ENCODE peak calls at places on chromosome 7, in four cellular contexts. R is transverse colon, F is sigmoid colon, N is MM.1S. C is an unnamed sample.

GRCh38 chr7:142872106-142872675 is 13.4 kb downstream of the TRPV6 start:
- DNase-seq in R (no peak), F (no peak), N (no peak), C (no peak)

GRCh38 chr7:151503902-151504714 is 15.6 kb downstream of the RHEB start:
- DNase-seq in R (no peak), F (peak; percentile 80), N (no peak), C (no peak)

GRCh38 chr7:152383341-152384234 is 52.2 kb downstream of the KMT2C start:
- DNase-seq in R (no peak), F (no peak), N (no peak), C (no peak)

GRCh38 chr7:44075296-44076075 is 6.8 kb downstream of the POLM start:
- DNase-seq in R (no peak), F (peak; percentile 52), N (no peak), C (no peak)

GRCh38 chr7:1168422-1168821 is 8.4 kb upstream of the ZFAND2A start:
- DNase-seq in R (no peak), F (no peak), N (no peak), C (no peak)

GRCh38 chr7:127066974-127067373 is 185.8 kb downstream of the GRM8 start:
- DNase-seq in R (peak; percentile 11), F (no peak), N (peak; percentile 43), C (no peak)

GRCh38 chr7:116180302-116180701 is 30.0 kb upstream of the TES start:
- DNase-seq in R (no peak), F (no peak), N (peak; percentile 71), C (no peak)

GRCh38 chr7:1081931-1082401 is 5.9 kb upstream of the GPER1 start:
- DNase-seq in R (no peak), F (no peak), N (no peak), C (no peak)

GRCh38 chr7:82605247-82605864 is 161.8 kb upstream of the CACNA2D1 start:
- DNase-seq in R (no peak), F (no peak), N (peak; percentile 38), C (no peak)

GRCh38 chr7:102836206-102836938 is 76.4 kb upstream of the LRRC17 start:
- DNase-seq in R (no peak), F (no peak), N (no peak), C (no peak)

GRCh38 chr7:72403677-72404076 is 8.5 kb downstream of the CALN1 start:
- DNase-seq in R (no peak), F (no peak), N (no peak), C (no peak)

DNA sequence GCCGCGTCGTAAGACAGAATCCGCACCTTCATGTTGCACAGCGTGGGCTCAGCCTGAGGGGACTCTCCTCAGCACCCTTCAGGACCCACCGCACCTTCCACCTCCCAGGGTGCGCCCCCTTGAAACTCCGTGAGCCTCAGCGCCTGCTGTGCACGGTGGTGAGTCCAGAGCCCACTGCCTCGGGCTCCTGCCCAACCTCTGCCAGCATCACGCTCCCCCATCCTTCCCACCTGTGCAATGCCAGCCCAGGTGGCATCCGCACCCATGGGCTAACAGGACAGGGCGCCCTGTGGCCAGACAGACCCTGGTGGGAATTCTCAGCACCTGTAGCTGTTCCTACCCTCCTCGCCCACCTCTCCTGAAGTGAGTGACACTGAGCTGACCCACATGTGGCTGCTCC is 96.4 kb downstream of the DYNC2I1 start:
- DNase-seq in R (no peak), F (no peak), N (no peak), C (no peak)
- H3K27ac ChIP-seq in R (no peak overlapping the region), F (no peak overlapping the region), N (no peak overlapping the region), C (no peak overlapping the region)

GRCh38 chr7:139034855-139035587 is 821 bp downstream of the ZC3HAV1L start:
- DNase-seq in R (peak; percentile 34), F (peak; percentile 64), N (no peak), C (no peak)
- H3K27ac ChIP-seq in R (peak overlapping the region; percentile 72), F (peak overlapping the region; percentile 76), N (no peak overlapping the region), C (peak overlapping the region; percentile 44)

DNA sequence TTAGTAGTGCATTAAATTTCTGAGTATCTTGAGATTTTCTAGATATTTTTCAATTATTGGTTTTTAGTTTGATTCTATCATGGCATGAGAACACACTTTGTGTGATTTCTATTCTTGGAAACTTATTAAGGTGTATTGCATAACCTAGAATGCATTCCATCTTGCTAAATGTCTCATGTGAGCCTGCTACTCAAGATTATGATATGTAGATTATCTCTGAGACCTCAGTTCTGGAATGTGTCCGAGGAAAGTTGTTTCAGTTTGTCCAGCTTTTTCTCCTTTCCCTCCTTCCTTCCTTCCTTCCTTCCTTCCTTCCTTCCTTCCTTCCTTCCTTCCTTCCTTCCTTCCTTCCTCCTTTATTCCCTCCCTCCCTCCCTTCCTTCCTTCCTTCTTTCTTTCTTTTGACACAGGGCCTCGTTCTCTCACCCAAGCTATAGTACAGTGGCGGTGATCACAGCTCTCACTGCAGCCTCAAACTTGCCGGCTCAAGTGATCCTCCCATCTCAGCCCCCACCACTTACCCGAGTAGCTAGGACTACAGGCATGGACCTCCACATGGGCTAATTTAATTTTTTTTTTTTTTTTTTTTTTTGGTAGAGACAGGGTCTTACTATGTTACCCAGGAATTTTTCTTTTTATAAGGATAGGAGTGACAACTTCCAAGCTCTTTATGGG is 7.6 kb downstream of the ITPRID1 start:
- DNase-seq in R (no peak), F (no peak), N (no peak), C (no peak)
- H3K27ac ChIP-seq in R (no peak overlapping the region), F (no peak overlapping the region), N (no peak overlapping the region), C (no peak overlapping the region)

GRCh38 chr7:101104193-101104713 is 19.0 kb downstream of the TRIM56 start:
- DNase-seq in R (no peak), F (no peak), N (no peak), C (peak; percentile 35)

GRCh38 chr7:101108330-101108857 is 18.5 kb upstream of the SERPINE1 start:
- DNase-seq in R (no peak), F (no peak), N (no peak), C (no peak)

GRCh38 chr7:101104799-101105198 is 19.5 kb downstream of the TRIM56 start:
- DNase-seq in R (no peak), F (no peak), N (no peak), C (no peak)

GRCh38 chr7:101108961-101109360 is 17.9 kb upstream of the SERPINE1 start:
- DNase-seq in R (no peak), F (no peak), N (no peak), C (no peak)

GRCh38 chr7:101106387-101106786 is 20.5 kb upstream of the SERPINE1 start:
- DNase-seq in R (no peak), F (no peak), N (no peak), C (no peak)
- H3K27ac ChIP-seq in R (no peak overlapping the region), F (no peak overlapping the region), N (no peak overlapping the region), C (no peak overlapping the region)

DNA sequence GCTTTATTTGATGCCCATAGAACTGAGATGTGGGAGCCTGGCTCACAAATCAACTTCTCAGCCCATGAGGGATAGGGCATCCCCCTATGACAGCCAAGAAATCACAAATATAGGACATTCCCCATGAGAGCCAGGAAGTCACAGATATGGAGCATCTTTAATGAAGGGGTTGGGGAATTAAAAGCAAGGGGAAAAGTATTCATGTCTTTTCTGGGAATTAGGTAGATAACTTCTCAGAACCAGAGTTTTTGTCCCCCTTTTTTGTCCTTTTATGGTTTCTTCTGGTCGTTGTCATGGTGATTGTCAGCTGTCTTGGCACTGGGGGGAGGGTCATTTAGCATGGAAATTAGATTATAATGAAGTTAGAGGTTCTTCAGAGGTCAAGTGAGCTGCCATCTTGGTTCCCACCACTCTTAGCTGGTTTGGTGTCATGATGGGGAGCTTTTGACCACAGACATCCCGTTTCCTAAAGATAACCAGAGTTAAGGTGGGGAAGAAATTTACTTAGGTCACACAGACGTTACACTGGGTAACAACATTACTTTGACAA is 56.9 kb downstream of the NOD1 start:
- DNase-seq in R (no peak), F (no peak), N (no peak), C (no peak)
- H3K27ac ChIP-seq in R (no peak overlapping the region), F (no peak overlapping the region), N (no peak overlapping the region), C (no peak overlapping the region)

GRCh38 chr7:6402741-6403140 is 45.0 kb downstream of the DAGLB start:
- DNase-seq in R (no peak), F (no peak), N (no peak), C (no peak)

GRCh38 chr7:6403907-6404306 is 43.8 kb downstream of the DAGLB start:
- DNase-seq in R (no peak), F (no peak), N (no peak), C (no peak)

GRCh38 chr7:6399351-6399750 is 48.4 kb downstream of the DAGLB start:
- DNase-seq in R (no peak), F (no peak), N (no peak), C (no peak)

GRCh38 chr7:6402041-6402440 is 45.7 kb downstream of the DAGLB start:
- DNase-seq in R (no peak), F (no peak), N (no peak), C (no peak)

DNA sequence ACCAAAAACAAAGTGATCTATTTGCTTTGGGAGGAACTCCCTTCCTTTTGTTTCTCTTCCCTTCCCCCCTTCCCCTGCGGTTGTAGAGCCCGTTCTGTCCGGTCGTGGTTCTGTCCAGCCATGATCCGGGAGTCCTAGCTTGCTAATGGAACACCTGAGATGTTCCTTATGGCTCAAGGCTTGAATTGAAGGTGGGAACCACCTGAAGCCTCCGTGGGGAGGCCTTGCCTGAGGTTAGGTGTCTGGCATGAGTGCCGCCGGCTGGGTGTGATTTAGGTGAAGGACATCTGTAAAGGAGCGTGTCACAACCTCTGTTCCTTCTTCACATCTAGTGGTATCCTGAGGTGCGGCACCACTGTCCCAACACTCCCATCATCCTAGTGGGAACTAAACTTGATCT is 46.2 kb downstream of the DAGLB start:
- DNase-seq in R (no peak), F (no peak), N (no peak), C (no peak)
- H3K27ac ChIP-seq in R (no peak overlapping the region), F (no peak overlapping the region), N (no peak overlapping the region), C (no peak overlapping the region)

DNA sequence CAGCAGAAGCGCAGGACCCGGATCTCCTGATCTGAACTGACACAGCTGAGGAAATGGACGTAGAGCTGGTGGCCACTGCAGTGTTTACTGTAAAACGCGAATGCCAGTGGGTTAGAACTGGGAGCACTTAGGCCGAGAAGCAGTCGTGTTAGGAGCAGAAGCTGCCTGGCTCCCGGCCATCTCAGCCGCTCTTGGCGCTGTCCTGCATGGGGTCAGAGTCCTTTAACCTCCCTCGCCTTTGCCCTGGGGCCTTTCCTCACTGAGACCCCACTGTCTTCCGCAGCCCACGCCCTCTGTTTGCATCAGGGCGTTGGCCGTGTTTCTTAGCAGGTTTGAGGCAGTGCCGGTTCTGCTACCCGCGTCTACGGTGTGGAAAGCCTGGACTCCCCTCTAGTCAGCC is 24.6 kb downstream of the DYNC2I1 start:
- DNase-seq in R (no peak), F (no peak), N (no peak), C (no peak)
- H3K27ac ChIP-seq in R (no peak overlapping the region), F (no peak overlapping the region), N (no peak overlapping the region), C (no peak overlapping the region)

DNA sequence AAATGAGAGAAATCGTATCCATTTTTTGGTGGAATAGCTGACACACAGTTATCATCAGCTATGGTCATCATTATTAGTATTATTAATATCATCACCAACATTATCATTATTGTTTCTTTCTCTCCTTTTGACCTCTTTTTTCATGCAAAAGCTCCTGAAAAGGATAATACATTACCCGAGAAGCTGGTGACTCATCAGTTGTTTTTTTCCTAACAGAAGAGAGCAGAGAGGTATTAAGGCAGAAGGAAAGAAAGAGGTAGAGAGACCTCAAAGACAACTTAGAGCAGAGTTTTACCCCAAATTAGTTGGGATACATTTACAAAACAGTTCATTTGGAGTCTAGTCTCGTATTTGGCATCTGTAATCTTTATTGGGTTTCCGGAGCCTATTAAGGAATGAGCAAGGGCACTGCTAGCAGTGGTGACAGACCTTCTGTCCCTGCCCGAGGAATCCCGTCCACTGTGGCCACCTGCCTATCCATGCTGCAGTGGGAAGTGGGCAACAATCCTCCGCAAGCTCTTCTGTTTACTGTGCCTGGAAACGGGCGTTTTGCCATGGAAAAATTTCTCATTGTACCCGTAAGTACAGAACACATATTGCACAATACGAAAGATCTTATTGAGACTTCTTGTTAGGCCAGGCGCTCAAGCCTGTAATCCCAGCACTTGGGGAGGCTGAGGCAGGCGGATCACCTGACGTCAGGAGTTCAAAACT is 170.0 kb upstream of the MKLN1 start:
- DNase-seq in R (peak; percentile 18), F (peak; percentile 84), N (no peak), C (no peak)
- H3K27ac ChIP-seq in R (no peak overlapping the region), F (no peak overlapping the region), N (no peak overlapping the region), C (peak overlapping the region; percentile 78)